ENCODE peak calls at places on chromosome 19, in eight cellular contexts. K, U, V, P, Q, H, J and Z are unnamed samples.

GRCh38 chr19:5452594-5453565 is 2.3 kb upstream of the ZNRF4 start:
- DNase-seq in K (no peak), U (peak; percentile 78), Q (no peak), V (no peak), J (peak; percentile 20), P (peak; percentile 66), H (no peak), Z (no peak)

GRCh38 chr19:3880471-3881271 is at the start of gene ATCAY:
- DNase-seq in P (no peak), Q (no peak), H (no peak), K (no peak), U (no peak), V (peak; percentile 77), J (no peak), Z (no peak)

GRCh38 chr19:42606660-42607351 is 12.1 kb upstream of the CEACAM8 start:
- DNase-seq in J (peak; percentile 27), Q (peak; percentile 89), P (peak; percentile 80), H (no peak), U (peak; percentile 37), V (peak; percentile 41), K (no peak), Z (no peak)

GRCh38 chr19:13260883-13261653 is 110.9 kb downstream of the IER2 start:
- DNase-seq in P (peak; percentile 49), K (no peak), Q (peak; percentile 33), V (no peak), U (peak; percentile 94), J (peak; percentile 93), H (no peak), Z (no peak)

GRCh38 chr19:17005000-17005399 is 21.6 kb downstream of the CPAMD8 start:
- DNase-seq in V (no peak), Q (no peak), P (no peak), J (no peak), U (no peak), K (no peak), H (no peak), Z (no peak)

GRCh38 chr19:47511128-47511517 is 3.7 kb downstream of the NAPA start:
- DNase-seq in H (no peak), U (no peak), J (no peak), K (peak; percentile 88), P (no peak), Q (peak; percentile 65), V (no peak), Z (no peak)

GRCh38 chr19:17333611-17334413 is 843 bp downstream of the ANO8 start:
- DNase-seq in Q (peak; percentile 64), P (peak; percentile 67), H (peak; percentile 76), V (peak; percentile 48), K (no peak), J (peak; percentile 80), U (peak; percentile 71), Z (no peak)

GRCh38 chr19:37348060-37348459 is 22.8 kb upstream of the ZNF527 start:
- DNase-seq in J (no peak), V (no peak), H (no peak), P (no peak), U (no peak), Q (no peak), K (no peak), Z (no peak)

GRCh38 chr19:6767357-6768235 is at the start of gene SH2D3A:
- DNase-seq in H (peak; percentile 91), Q (peak; percentile 96), J (peak; percentile 15), K (no peak), U (peak; percentile 96), V (peak; percentile 97), P (peak; percentile 96), Z (peak; percentile 97)

GRCh38 chr19:16064209-16064889 is 11.9 kb upstream of the TPM4 start:
- DNase-seq in H (peak; percentile 63), Q (no peak), K (no peak), U (no peak), J (no peak), V (peak; percentile 53), P (no peak), Z (no peak)

GRCh38 chr19:46813570-46814358 is 25.4 kb upstream of the SLC1A5 start:
- DNase-seq in Q (peak; percentile 92), P (peak; percentile 84), U (no peak), K (peak; percentile 87), H (peak; percentile 75), J (peak; percentile 46), V (no peak), Z (no peak)

DNA sequence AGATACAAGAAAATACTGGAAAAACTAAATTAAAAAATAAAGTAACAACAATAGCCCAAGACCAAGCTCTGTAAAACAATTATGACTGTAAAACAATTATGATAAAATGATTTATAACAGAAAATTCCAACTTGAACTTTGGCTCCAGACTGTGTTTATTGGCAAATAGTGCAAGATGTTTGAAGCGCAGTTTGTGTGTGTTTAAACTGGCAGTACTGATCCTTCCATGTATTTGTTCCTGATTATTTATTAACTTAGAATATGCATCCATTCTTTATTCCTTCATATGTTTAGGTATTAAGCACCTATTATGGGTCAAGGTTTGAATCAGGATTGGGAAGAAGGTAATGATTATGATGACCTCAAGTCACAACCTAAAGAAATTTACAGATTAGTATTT is 37.8 kb downstream of the ZNF582 start:
- DNase-seq in V (no peak), J (no peak), U (no peak), H (no peak), P (no peak), Q (no peak), K (no peak), Z (no peak)
- TF ChIP-seq CTCF in V (no peak), J (no peak), U (no peak), H (no peak), P (no peak), Q (no peak), K (no peak), Z (no peak)

GRCh38 chr19:54518844-54519243 is 16.2 kb downstream of the LAIR2 start:
- DNase-seq in K (no peak), U (no peak), H (no peak), J (no peak), Q (no peak), P (no peak), V (no peak), Z (no peak)

GRCh38 chr19:54515156-54515555 is 12.5 kb downstream of the LAIR2 start:
- DNase-seq in H (no peak), P (no peak), V (no peak), J (no peak), Q (no peak), U (no peak), K (no peak), Z (peak; percentile 17)

GRCh38 chr19:54521022-54521859 is 18.6 kb downstream of the LAIR2 start:
- DNase-seq in K (no peak), J (no peak), P (no peak), V (no peak), U (no peak), Q (no peak), H (no peak), Z (no peak)

GRCh38 chr19:54521860-54522513 is 19.4 kb downstream of the LAIR2 start:
- DNase-seq in J (no peak), H (no peak), P (no peak), K (no peak), V (no peak), U (no peak), Q (no peak), Z (no peak)

DNA sequence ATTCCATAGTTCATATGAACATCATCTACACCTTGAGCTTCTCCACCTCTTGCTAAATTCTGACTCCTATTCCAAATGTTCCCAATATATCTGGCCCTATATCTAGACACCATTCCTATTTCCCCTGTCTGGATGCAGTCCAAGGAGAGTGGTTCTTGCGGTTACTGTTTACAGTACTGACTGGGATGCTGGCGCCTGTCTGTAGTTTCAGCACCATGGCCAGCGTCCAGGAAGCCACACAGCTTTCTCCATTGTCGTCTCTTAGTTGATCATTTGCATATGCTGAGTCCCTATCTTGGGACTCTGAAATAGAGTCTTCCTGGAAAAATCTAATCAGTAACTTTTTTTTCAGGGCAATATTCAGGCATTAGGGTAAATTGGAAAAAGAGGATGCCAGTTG is 14.9 kb downstream of the LAIR2 start:
- DNase-seq in V (no peak), J (peak; percentile 2), K (no peak), Q (peak; percentile 37), U (no peak), P (peak; percentile 40), H (no peak), Z (no peak)
- TF ChIP-seq POLR2A in V (no peak), J (no peak), K (no peak), Q (no peak), U (no peak), P (no peak), H (no peak), Z (no peak)

GRCh38 chr19:28009696-28010095 is 1203.3 kb downstream of the UQCRFS1 start:
- DNase-seq in Q (no peak), P (no peak), J (no peak), U (no peak), K (no peak), V (no peak), H (no peak), Z (no peak)

GRCh38 chr19:28008695-28009094 is 1204.3 kb downstream of the UQCRFS1 start:
- DNase-seq in Q (no peak), V (no peak), J (no peak), H (no peak), U (no peak), K (no peak), P (no peak), Z (no peak)

GRCh38 chr19:28014821-28015405 is 1198.0 kb downstream of the UQCRFS1 start:
- DNase-seq in Q (no peak), V (no peak), H (no peak), P (no peak), K (no peak), J (no peak), U (no peak), Z (no peak)

GRCh38 chr19:28010656-28011055 is 1202.3 kb downstream of the UQCRFS1 start:
- DNase-seq in H (no peak), J (no peak), U (no peak), Q (peak; percentile 67), K (no peak), V (no peak), P (no peak), Z (no peak)

DNA sequence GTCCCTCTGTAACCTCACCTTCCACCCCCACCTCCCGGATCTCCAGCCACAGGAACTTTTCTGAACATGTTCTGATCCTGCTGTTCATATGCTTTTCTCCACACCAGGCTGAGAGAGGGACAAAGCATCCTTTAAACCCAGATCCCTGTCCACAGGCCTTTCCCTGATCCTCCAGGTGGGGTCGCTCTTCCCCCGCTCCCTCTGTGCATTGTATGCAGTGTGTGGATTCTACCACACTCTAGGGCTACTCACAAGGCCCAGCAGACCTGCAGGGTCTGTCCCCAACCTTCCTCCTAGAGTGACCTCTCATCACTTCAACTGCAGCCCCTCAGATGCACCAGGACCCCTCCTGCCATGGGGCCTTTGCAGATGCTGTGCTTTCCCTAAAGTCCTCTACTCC is 1200.6 kb downstream of the UQCRFS1 start:
- DNase-seq in U (no peak), H (no peak), K (no peak), J (no peak), P (no peak), V (no peak), Q (no peak), Z (no peak)
- TF ChIP-seq CTCF in U (no peak), H (no peak), K (no peak), J (no peak), P (no peak), V (no peak), Q (no peak), Z (no peak)

DNA sequence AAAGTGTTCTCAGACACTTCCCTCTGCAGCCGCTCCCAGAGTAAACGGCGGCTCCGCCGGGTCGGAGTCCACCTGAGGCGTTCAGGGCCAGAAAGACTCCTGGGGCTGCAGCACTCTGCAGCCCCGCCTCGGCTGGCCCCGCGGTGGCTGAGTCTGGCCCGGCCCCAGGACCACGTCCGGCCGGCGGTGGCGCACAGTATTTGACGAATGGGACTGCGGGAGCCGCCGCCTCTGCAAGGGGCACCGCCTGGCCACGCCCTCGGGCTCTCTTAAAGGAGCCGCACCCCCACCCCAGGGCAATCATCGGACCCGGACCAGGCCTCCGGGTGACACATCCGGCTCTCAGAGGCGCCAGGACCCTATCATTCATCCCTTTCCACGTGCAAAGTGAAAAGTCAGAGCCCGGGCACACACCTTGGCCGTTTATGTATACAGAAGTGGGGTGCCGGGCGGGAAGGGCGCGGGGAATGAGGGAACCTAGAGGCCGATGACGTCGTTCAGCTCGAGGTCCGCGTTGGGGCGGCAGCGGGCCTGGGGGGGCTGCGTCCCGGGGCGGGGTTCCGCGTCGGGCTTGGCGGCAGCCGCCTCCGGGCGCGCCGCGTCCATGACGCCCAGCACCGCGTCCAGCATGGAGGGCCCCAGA is 1.2 kb upstream of the LENG9 start:
- DNase-seq in H (peak; percentile 95), J (peak; percentile 63), K (peak; percentile 81), Q (peak; percentile 95), P (peak; percentile 95), U (peak; percentile 69), V (peak; percentile 96), Z (peak; percentile 88)
- TF ChIP-seq POLR2A in H (peak; percentile 14), J (no peak), K (peak; percentile 27), Q (no peak), P (peak; percentile 63), U (peak; percentile 26), V (peak; percentile 7), Z (no peak)